ENCODE peak calls at places on chromosomes 16 and 17, in six cellular contexts. X is stomach, B is thoracic aorta, H is psoas muscle, L is BJ, T is esophagus squamous epithelium. Q is an unnamed sample.

GRCh38 chr16:47045023-47045422 is 71.5 kb upstream of the DNAJA2 start:
- DNase-seq in X (no peak), B (no peak), H (no peak), L (no peak), T (no peak), Q (no peak)

GRCh38 chr17:50943575-50943933 is 77.4 kb upstream of the TOB1 start:
- DNase-seq in X (peak; percentile 58), B (no peak), H (peak; percentile 35), L (no peak), T (no peak), Q (no peak)

GRCh38 chr16:11060856-11061255 is 116.5 kb downstream of the CLEC16A start:
- DNase-seq in X (no peak), B (no peak), H (no peak), L (no peak), T (no peak), Q (no peak)

GRCh38 chr17:17098426-17099035 is 56.3 kb downstream of the MPRIP start:
- DNase-seq in X (no peak), B (no peak), H (peak; percentile 63), L (no peak), T (no peak), Q (peak; percentile 71)

GRCh38 chr17:79645022-79645776 is 34.3 kb upstream of the RBFOX3 start:
- DNase-seq in X (peak; percentile 18), B (no peak), H (peak; percentile 34), L (no peak), T (no peak), Q (no peak)

GRCh38 chr16:23131036-23131435 is 18.2 kb downstream of the USP31 start:
- DNase-seq in X (no peak), B (no peak), H (no peak), L (no peak), T (no peak), Q (no peak)

GRCh38 chr16:51085271-51085670 is 65.8 kb downstream of the SALL1 start:
- DNase-seq in X (no peak), B (no peak), H (no peak), L (no peak), T (no peak), Q (no peak)

GRCh38 chr16:88062341-88062861 is 111.2 kb downstream of the BANP start:
- DNase-seq in X (no peak), B (no peak), H (peak; percentile 75), L (peak; percentile 51), T (no peak), Q (peak; percentile 44)

GRCh38 chr17:79923974-79924638 is 84.9 kb upstream of the CBX4 start:
- DNase-seq in X (peak; percentile 70), B (no peak), H (no peak), L (no peak), T (no peak), Q (no peak)

GRCh38 chr17:32813021-32813420 is 63.9 kb downstream of the MYO1D start:
- DNase-seq in X (no peak), B (no peak), H (no peak), L (no peak), T (no peak), Q (no peak)

GRCh38 chr17:63480826-63481487 is 4.1 kb downstream of the ACE start:
- DNase-seq in X (no peak), B (no peak), H (no peak), L (no peak), T (no peak), Q (no peak)

GRCh38 chr17:72393553-72393952 is 272.7 kb downstream of the SOX9 start:
- DNase-seq in X (no peak), B (no peak), H (no peak), L (no peak), T (no peak), Q (no peak)

GRCh38 chr16:12303649-12304048 is 327.1 kb downstream of the SNX29 start:
- DNase-seq in X (no peak), B (no peak), H (no peak), L (no peak), T (no peak), Q (no peak)

GRCh38 chr16:69917311-69917710 is 33.8 kb upstream of the CLEC18A start:
- DNase-seq in X (no peak), B (no peak), H (no peak), L (no peak), T (no peak), Q (no peak)

GRCh38 chr17:19646788-19647696 is 1.5 kb upstream of the ALDH3A2 start:
- DNase-seq in X (no peak), B (no peak), H (no peak), L (no peak), T (no peak), Q (no peak)

GRCh38 chr16:86455116-86455515 is 55.2 kb upstream of the FOXF1 start:
- DNase-seq in X (no peak), B (no peak), H (no peak), L (peak; percentile 90), T (no peak), Q (no peak)

GRCh38 chr17:5821813-5822212 is 237.5 kb upstream of the NLRP1 start:
- DNase-seq in X (no peak), B (no peak), H (no peak), L (no peak), T (no peak), Q (no peak)

GRCh38 chr16:84810518-84811273 is 9.1 kb upstream of the CRISPLD2 start:
- DNase-seq in X (no peak), B (no peak), H (peak; percentile 42), L (no peak), T (no peak), Q (no peak)

GRCh38 chr17:5203178-5203907 is 11.7 kb upstream of the ZNF594 start:
- DNase-seq in X (no peak), B (no peak), H (no peak), L (no peak), T (no peak), Q (no peak)

GRCh38 chr16:88619859-88620655 is 18.3 kb upstream of the IL17C start:
- DNase-seq in X (no peak), B (no peak), H (no peak), L (no peak), T (no peak), Q (no peak)

GRCh38 chr17:63827801-63828221 is 348 bp upstream of the FTSJ3 start:
- DNase-seq in X (no peak), B (no peak), H (no peak), L (no peak), T (no peak), Q (no peak)

GRCh38 chr16:30116291-30117207 is 3.2 kb upstream of the GDPD3 start:
- DNase-seq in X (no peak), B (no peak), H (no peak), L (no peak), T (no peak), Q (no peak)
- H3K36me3 ChIP-seq in X (peaks cover 86% of the 10 kb centered on the region), B (peaks cover 51% of the 10 kb centered on the region), H (no peaks in the 10 kb centered on the region), L (peaks cover 26% of the 10 kb centered on the region), T (peaks cover 11% of the 10 kb centered on the region), Q (peaks cover 85% of the 10 kb centered on the region)

GRCh38 chr17:7497228-7497627 is 13.1 kb downstream of the POLR2A start:
- DNase-seq in X (no peak), B (no peak), H (no peak), L (no peak), T (no peak), Q (no peak)

GRCh38 chr17:7491583-7491982 is 7.4 kb downstream of the POLR2A start:
- DNase-seq in X (no peak), B (no peak), H (no peak), L (no peak), T (no peak), Q (no peak)

GRCh38 chr17:7496470-7497227 is 12.5 kb downstream of the POLR2A start:
- DNase-seq in X (no peak), B (no peak), H (no peak), L (no peak), T (no peak), Q (no peak)

GRCh38 chr17:7495906-7496434 is 11.8 kb downstream of the POLR2A start:
- DNase-seq in X (no peak), B (no peak), H (no peak), L (no peak), T (no peak), Q (no peak)

GRCh38 chr17:7493941-7494340 is 9.8 kb downstream of the POLR2A start:
- DNase-seq in X (no peak), B (no peak), H (no peak), L (no peak), T (no peak), Q (no peak)
- H3K36me3 ChIP-seq in X (peaks cover 37% of the 10 kb centered on the region), B (peaks cover 32% of the 10 kb centered on the region), H (peaks cover 5% of the 10 kb centered on the region), L (peaks cover 25% of the 10 kb centered on the region), T (peaks cover 28% of the 10 kb centered on the region), Q (peaks cover 31% of the 10 kb centered on the region)

DNA sequence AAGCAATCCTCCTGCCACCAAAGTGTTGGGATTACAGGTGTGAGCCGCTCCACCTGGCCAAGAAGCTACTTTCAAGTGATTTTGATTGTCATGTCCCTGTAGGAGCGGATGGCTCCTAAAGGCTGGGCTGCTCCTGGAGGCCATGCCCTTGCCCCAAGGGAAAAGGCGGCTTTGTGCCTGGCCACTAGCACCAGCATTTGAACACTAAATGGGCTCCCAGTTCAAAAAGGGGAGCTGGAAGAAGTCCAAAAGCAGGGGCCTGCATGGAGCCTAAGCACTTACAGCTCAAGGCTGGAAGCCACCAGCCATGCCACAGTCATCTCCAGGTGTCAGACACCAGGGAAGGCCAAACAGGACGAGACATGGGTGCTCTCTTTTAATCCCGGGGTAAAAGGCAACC is 26.8 kb downstream of the SPHK1 start:
- DNase-seq in X (no peak), B (no peak), H (no peak), L (no peak), T (no peak), Q (no peak)
- H3K36me3 ChIP-seq in X (peaks cover 7% of the 10 kb centered on the region), B (no peaks in the 10 kb centered on the region), H (no peaks in the 10 kb centered on the region), L (peaks cover 1% of the 10 kb centered on the region), T (no peaks in the 10 kb centered on the region), Q (no peaks in the 10 kb centered on the region)

DNA sequence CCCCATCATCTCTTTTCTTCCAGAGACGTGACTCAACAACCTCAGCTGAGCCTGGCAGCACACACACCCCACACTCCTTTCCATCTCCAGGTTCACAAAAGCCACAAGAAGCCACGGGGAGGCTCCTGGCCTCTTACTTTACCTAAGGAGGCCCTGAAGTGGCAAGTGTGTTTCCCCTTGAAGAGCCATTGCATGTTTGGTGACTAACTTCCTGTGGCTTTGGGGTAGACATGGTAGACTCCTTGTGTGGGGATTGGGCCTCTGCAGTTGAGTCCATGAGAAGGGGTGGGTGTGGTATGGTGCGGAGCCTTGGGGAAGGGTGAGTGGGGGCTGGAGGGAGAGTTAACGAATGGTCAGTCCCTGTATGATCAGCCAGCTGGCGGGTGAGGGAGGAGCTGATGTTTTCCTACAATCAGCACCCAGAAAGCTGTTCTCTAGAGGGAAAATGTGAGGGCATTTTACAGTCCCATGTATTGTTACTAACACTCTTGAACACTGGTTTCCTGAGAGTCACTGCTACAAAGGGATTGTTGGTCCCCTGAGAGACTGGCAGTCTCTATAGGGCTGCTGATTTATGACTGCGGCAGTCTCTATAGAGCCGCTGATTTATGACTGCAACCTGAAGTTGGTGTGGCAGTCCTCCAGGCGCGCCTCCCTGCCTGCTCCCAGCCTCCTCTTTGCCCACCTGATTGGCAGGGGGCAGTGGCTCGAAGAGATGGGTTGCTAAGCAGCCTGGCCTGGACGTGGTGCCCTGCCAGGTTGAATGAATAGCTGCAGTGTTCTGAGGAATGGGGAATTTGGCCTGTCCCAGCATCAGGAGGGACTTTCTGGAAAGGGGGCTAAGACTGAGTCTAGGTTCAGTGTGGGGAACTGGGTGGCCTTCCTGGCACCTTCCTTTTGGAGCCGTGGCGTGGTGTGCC is 24.5 kb downstream of the SAP30BP start:
- DNase-seq in X (no peak), B (no peak), H (no peak), L (no peak), T (no peak), Q (no peak)
- H3K36me3 ChIP-seq in X (peaks cover 50% of the 10 kb centered on the region), B (peaks cover 15% of the 10 kb centered on the region), H (no peaks in the 10 kb centered on the region), L (peaks cover 7% of the 10 kb centered on the region), T (peaks cover 4% of the 10 kb centered on the region), Q (peaks cover 14% of the 10 kb centered on the region)